ENCODE peak calls at places on chromosomes 3 and 15, in ten cellular contexts. One of them, this sample, is unnamed.

GRCh38 chr15:55784284-55784683 is 41.3 kb upstream of the PRTG start:
- DNase-seq in NCI-H446 treated with DMSO at 0.1 percent for 48 hours: no peak
- DNase-seq in aorta: no peak
- DNase-seq in NCI-H1417: no peak
- DNase-seq in OCI-M1: no peak
- DNase-seq in uterus: no peak
- DNase-seq in MG63: no peak
- DNase-seq in astrocyte of the hippocampus: no peak
- DNase-seq in kidney glomerular epithelial cell: no peak
- DNase-seq in nephron progenitor cell: peak; percentile 15
- DNase-seq in this sample: no peak

GRCh38 chr3:58218904-58219303 is 8.1 kb upstream of the DNASE1L3 start:
- DNase-seq in NCI-H1417: no peak
- DNase-seq in OCI-M1: no peak
- DNase-seq in NCI-H446 treated with DMSO at 0.1 percent for 48 hours: no peak
- DNase-seq in uterus: no peak
- DNase-seq in astrocyte of the hippocampus: no peak
- DNase-seq in nephron progenitor cell: no peak
- DNase-seq in MG63: no peak
- DNase-seq in aorta: no peak
- DNase-seq in kidney glomerular epithelial cell: no peak
- DNase-seq in this sample: no peak

GRCh38 chr3:126541628-126542339 is 16.9 kb downstream of the C3orf22 start:
- DNase-seq in MG63: no peak
- DNase-seq in nephron progenitor cell: no peak
- DNase-seq in NCI-H1417: no peak
- DNase-seq in aorta: peak; percentile 49
- DNase-seq in OCI-M1: no peak
- DNase-seq in astrocyte of the hippocampus: no peak
- DNase-seq in uterus: peak; percentile 5
- DNase-seq in kidney glomerular epithelial cell: no peak
- DNase-seq in NCI-H446 treated with DMSO at 0.1 percent for 48 hours: no peak
- DNase-seq in this sample: no peak

GRCh38 chr3:40309925-40310635 is 573 bp downstream of the EIF1B start:
- DNase-seq in kidney glomerular epithelial cell: no peak
- DNase-seq in NCI-H1417: no peak
- DNase-seq in nephron progenitor cell: peak; percentile 62
- DNase-seq in astrocyte of the hippocampus: peak; percentile 54
- DNase-seq in NCI-H446 treated with DMSO at 0.1 percent for 48 hours: no peak
- DNase-seq in MG63: peak; percentile 35
- DNase-seq in OCI-M1: peak; percentile 63
- DNase-seq in uterus: peak; percentile 51
- DNase-seq in aorta: peak; percentile 71
- DNase-seq in this sample: no peak

GRCh38 chr3:196788509-196788908 is 48.9 kb downstream of the PAK2 start:
- DNase-seq in nephron progenitor cell: no peak
- DNase-seq in astrocyte of the hippocampus: no peak
- DNase-seq in OCI-M1: no peak
- DNase-seq in kidney glomerular epithelial cell: no peak
- DNase-seq in NCI-H1417: no peak
- DNase-seq in aorta: no peak
- DNase-seq in NCI-H446 treated with DMSO at 0.1 percent for 48 hours: no peak
- DNase-seq in MG63: no peak
- DNase-seq in uterus: no peak
- DNase-seq in this sample: no peak

GRCh38 chr3:110343376-110343775 is 728.2 kb upstream of the NECTIN3 start:
- DNase-seq in OCI-M1: no peak
- DNase-seq in MG63: peak; percentile 34
- DNase-seq in nephron progenitor cell: no peak
- DNase-seq in kidney glomerular epithelial cell: peak; percentile 51
- DNase-seq in astrocyte of the hippocampus: peak; percentile 76
- DNase-seq in NCI-H446 treated with DMSO at 0.1 percent for 48 hours: no peak
- DNase-seq in uterus: no peak
- DNase-seq in NCI-H1417: no peak
- DNase-seq in aorta: no peak
- DNase-seq in this sample: no peak

GRCh38 chr15:63449711-63450110 is 54.7 kb upstream of the USP3 start:
- DNase-seq in astrocyte of the hippocampus: no peak
- DNase-seq in OCI-M1: no peak
- DNase-seq in nephron progenitor cell: no peak
- DNase-seq in kidney glomerular epithelial cell: no peak
- DNase-seq in NCI-H1417: no peak
- DNase-seq in NCI-H446 treated with DMSO at 0.1 percent for 48 hours: no peak
- DNase-seq in aorta: no peak
- DNase-seq in MG63: peak; percentile 62
- DNase-seq in uterus: no peak
- DNase-seq in this sample: no peak

GRCh38 chr3:71659758-71660666 is 65.2 kb downstream of the EIF4E3 start:
- DNase-seq in aorta: no peak
- DNase-seq in kidney glomerular epithelial cell: no peak
- DNase-seq in NCI-H1417: no peak
- DNase-seq in astrocyte of the hippocampus: no peak
- DNase-seq in uterus: no peak
- DNase-seq in OCI-M1: no peak
- DNase-seq in NCI-H446 treated with DMSO at 0.1 percent for 48 hours: no peak
- DNase-seq in nephron progenitor cell: no peak
- DNase-seq in MG63: no peak
- DNase-seq in this sample: no peak

GRCh38 chr15:57591822-57592367 is at the start of gene MYZAP:
- DNase-seq in NCI-H446 treated with DMSO at 0.1 percent for 48 hours: no peak
- DNase-seq in uterus: peak; percentile 64
- DNase-seq in MG63: peak; percentile 58
- DNase-seq in NCI-H1417: peak; percentile 50
- DNase-seq in astrocyte of the hippocampus: peak; percentile 39
- DNase-seq in aorta: peak; percentile 59
- DNase-seq in OCI-M1: no peak
- DNase-seq in kidney glomerular epithelial cell: no peak
- DNase-seq in nephron progenitor cell: peak; percentile 78
- DNase-seq in this sample: no peak

GRCh38 chr15:55289011-55289572 is 521 bp downstream of the RAB27A start:
- DNase-seq in OCI-M1: peak; percentile 73
- DNase-seq in uterus: peak; percentile 30
- DNase-seq in aorta: peak; percentile 47
- DNase-seq in kidney glomerular epithelial cell: no peak
- DNase-seq in nephron progenitor cell: peak; percentile 25
- DNase-seq in NCI-H446 treated with DMSO at 0.1 percent for 48 hours: no peak
- DNase-seq in MG63: peak; percentile 8
- DNase-seq in astrocyte of the hippocampus: peak; percentile 51
- DNase-seq in NCI-H1417: peak; percentile 18
- DNase-seq in this sample: no peak

GRCh38 chr3:62131620-62132019 is 241.7 kb downstream of the FEZF2 start:
- DNase-seq in NCI-H446 treated with DMSO at 0.1 percent for 48 hours: no peak
- DNase-seq in aorta: no peak
- DNase-seq in kidney glomerular epithelial cell: no peak
- DNase-seq in OCI-M1: peak; percentile 38
- DNase-seq in nephron progenitor cell: no peak
- DNase-seq in astrocyte of the hippocampus: peak; percentile 42
- DNase-seq in uterus: no peak
- DNase-seq in MG63: no peak
- DNase-seq in NCI-H1417: no peak
- DNase-seq in this sample: no peak

GRCh38 chr3:177447938-177448337 is 250.7 kb upstream of the TBL1XR1 start:
- DNase-seq in uterus: no peak
- DNase-seq in NCI-H446 treated with DMSO at 0.1 percent for 48 hours: no peak
- DNase-seq in aorta: no peak
- DNase-seq in kidney glomerular epithelial cell: no peak
- DNase-seq in astrocyte of the hippocampus: no peak
- DNase-seq in MG63: no peak
- DNase-seq in nephron progenitor cell: no peak
- DNase-seq in OCI-M1: no peak
- DNase-seq in NCI-H1417: no peak
- DNase-seq in this sample: no peak

GRCh38 chr3:11555211-11555782 is 88.4 kb downstream of the VGLL4 start:
- DNase-seq in OCI-M1: no peak
- DNase-seq in NCI-H446 treated with DMSO at 0.1 percent for 48 hours: no peak
- DNase-seq in uterus: no peak
- DNase-seq in MG63: no peak
- DNase-seq in aorta: peak; percentile 50
- DNase-seq in astrocyte of the hippocampus: no peak
- DNase-seq in kidney glomerular epithelial cell: no peak
- DNase-seq in nephron progenitor cell: no peak
- DNase-seq in NCI-H1417: no peak
- DNase-seq in this sample: no peak

GRCh38 chr3:147120029-147120428 is 286.3 kb downstream of the ZIC4 start:
- DNase-seq in kidney glomerular epithelial cell: peak; percentile 6
- DNase-seq in aorta: no peak
- DNase-seq in nephron progenitor cell: no peak
- DNase-seq in NCI-H446 treated with DMSO at 0.1 percent for 48 hours: no peak
- DNase-seq in NCI-H1417: peak; percentile 6
- DNase-seq in MG63: no peak
- DNase-seq in astrocyte of the hippocampus: peak; percentile 37
- DNase-seq in OCI-M1: peak; percentile 54
- DNase-seq in uterus: no peak
- DNase-seq in this sample: no peak

GRCh38 chr3:182092662-182093262 is 381.0 kb downstream of the SOX2 start:
- DNase-seq in MG63: peak; percentile 36
- DNase-seq in astrocyte of the hippocampus: peak; percentile 26
- DNase-seq in kidney glomerular epithelial cell: peak; percentile 25
- DNase-seq in uterus: no peak
- DNase-seq in aorta: no peak
- DNase-seq in nephron progenitor cell: no peak
- DNase-seq in NCI-H1417: no peak
- DNase-seq in OCI-M1: peak; percentile 1
- DNase-seq in NCI-H446 treated with DMSO at 0.1 percent for 48 hours: peak; percentile 97
- DNase-seq in this sample: no peak

GRCh38 chr15:60352525-60352924 is 45.3 kb downstream of the ANXA2 start:
- DNase-seq in astrocyte of the hippocampus: no peak
- DNase-seq in aorta: no peak
- DNase-seq in MG63: no peak
- DNase-seq in uterus: no peak
- DNase-seq in NCI-H1417: no peak
- DNase-seq in OCI-M1: no peak
- DNase-seq in nephron progenitor cell: no peak
- DNase-seq in kidney glomerular epithelial cell: no peak
- DNase-seq in NCI-H446 treated with DMSO at 0.1 percent for 48 hours: no peak
- DNase-seq in this sample: no peak

GRCh38 chr3:121748638-121749275 is 784 bp downstream of the GOLGB1 start:
- DNase-seq in OCI-M1: peak; percentile 54
- DNase-seq in uterus: no peak
- DNase-seq in nephron progenitor cell: no peak
- DNase-seq in aorta: peak; percentile 75
- DNase-seq in kidney glomerular epithelial cell: peak; percentile 56
- DNase-seq in NCI-H446 treated with DMSO at 0.1 percent for 48 hours: no peak
- DNase-seq in MG63: no peak
- DNase-seq in astrocyte of the hippocampus: peak; percentile 44
- DNase-seq in NCI-H1417: no peak
- DNase-seq in this sample: no peak

GRCh38 chr3:60948488-60948887 is 302.8 kb downstream of the FHIT start:
- DNase-seq in OCI-M1: peak; percentile 29
- DNase-seq in nephron progenitor cell: no peak
- DNase-seq in kidney glomerular epithelial cell: no peak
- DNase-seq in NCI-H1417: peak; percentile 32
- DNase-seq in astrocyte of the hippocampus: peak; percentile 38
- DNase-seq in uterus: no peak
- DNase-seq in NCI-H446 treated with DMSO at 0.1 percent for 48 hours: no peak
- DNase-seq in MG63: no peak
- DNase-seq in aorta: no peak
- DNase-seq in this sample: no peak

This sample was measured in AG04449.